ENCODE peak calls at places on chromosome 10, in seven cellular contexts. B, Z, D, O, V, E and C are unnamed samples. For H3K27me3, the result is how much of the 10 kb centered on the place peaks cover.

GRCh38 chr10:89342219-89342966 is 14.6 kb downstream of the IFIT3 start:
- DNase-seq in B (no peak), Z (no peak), D (no peak), O (no peak), V (no peak), E (peak), C (no peak)

GRCh38 chr10:122162566-122163181 is 108.4 kb upstream of the BTBD16 start:
- DNase-seq in B (peak), Z (peak), D (no peak), O (no peak), V (no peak), E (peak), C (no peak)

GRCh38 chr10:29643785-29644501 is 9.2 kb upstream of the SVIL start:
- DNase-seq in B (no peak), Z (no peak), D (peak), O (no peak), V (no peak), E (peak), C (no peak)

GRCh38 chr10:81576336-81576735 is 298.7 kb upstream of the NRG3 start:
- DNase-seq in B (no peak), Z (no peak), D (no peak), O (no peak), V (no peak), E (no peak), C (no peak)

GRCh38 chr10:24556746-24557742 is 166.6 kb downstream of the ARHGAP21 start:
- DNase-seq in B (no peak), Z (peak), D (peak), O (peak), V (peak), E (no peak), C (no peak)

GRCh38 chr10:125006188-125006680 is 64.3 kb downstream of the ZRANB1 start:
- DNase-seq in B (no peak), Z (no peak), D (no peak), O (no peak), V (no peak), E (no peak), C (no peak)

GRCh38 chr10:69456880-69457693 is 5.8 kb downstream of the TSPAN15 start:
- DNase-seq in B (no peak), Z (no peak), D (no peak), O (no peak), V (no peak), E (no peak), C (no peak)

GRCh38 chr10:49737474-49738201 is 24.5 kb downstream of the OGDHL start:
- DNase-seq in B (no peak), Z (no peak), D (peak), O (no peak), V (no peak), E (peak), C (no peak)

GRCh38 chr10:24703700-24704099 is 20.0 kb downstream of the ARHGAP21 start:
- DNase-seq in B (no peak), Z (no peak), D (no peak), O (no peak), V (no peak), E (no peak), C (no peak)

GRCh38 chr10:96676272-96677112 is 43.8 kb downstream of the PIK3AP1 start:
- DNase-seq in B (no peak), Z (no peak), D (no peak), O (no peak), V (no peak), E (no peak), C (no peak)

GRCh38 chr10:30671011-30671616 is 41.6 kb upstream of the LYZL2 start:
- DNase-seq in B (no peak), Z (peak), D (peak), O (peak), V (peak), E (no peak), C (no peak)

GRCh38 chr10:118531105-118531851 is 64.2 kb downstream of the PRLHR start:
- DNase-seq in B (no peak), Z (no peak), D (no peak), O (no peak), V (no peak), E (peak), C (no peak)

GRCh38 chr10:78588194-78588811 is 480.5 kb upstream of the ZMIZ1 start:
- DNase-seq in B (no peak), Z (peak), D (peak), O (no peak), V (no peak), E (peak), C (no peak)

GRCh38 chr10:79084012-79084971 is 15.5 kb downstream of the ZMIZ1 start:
- DNase-seq in B (peak), Z (peak), D (peak), O (no peak), V (peak), E (peak), C (no peak)

GRCh38 chr10:14879055-14879800 is 562 bp downstream of the SUV39H2 start:
- DNase-seq in B (peak), Z (peak), D (peak), O (no peak), V (peak), E (no peak), C (peak)

GRCh38 chr10:133061296-133062038 is 26.3 kb upstream of the ADGRA1 start:
- DNase-seq in B (no peak), Z (no peak), D (no peak), O (no peak), V (no peak), E (no peak), C (no peak)

GRCh38 chr10:110395350-110396283 is 90.9 kb upstream of the SMNDC1 start:
- DNase-seq in B (peak), Z (peak), D (peak), O (peak), V (no peak), E (no peak), C (no peak)

GRCh38 chr10:1102392-1102791 is 46.2 kb downstream of the WDR37 start:
- DNase-seq in B (no peak), Z (no peak), D (no peak), O (no peak), V (no peak), E (no peak), C (no peak)

GRCh38 chr10:66307826-66308225 is 618.0 kb upstream of the LRRTM3 start:
- DNase-seq in B (no peak), Z (no peak), D (no peak), O (no peak), V (no peak), E (no peak), C (no peak)
- TF ChIP-seq CTCF in B (peak), Z (peak), D (no peak), O (peak), V (no peak), E (no peak), C (no peak)

DNA sequence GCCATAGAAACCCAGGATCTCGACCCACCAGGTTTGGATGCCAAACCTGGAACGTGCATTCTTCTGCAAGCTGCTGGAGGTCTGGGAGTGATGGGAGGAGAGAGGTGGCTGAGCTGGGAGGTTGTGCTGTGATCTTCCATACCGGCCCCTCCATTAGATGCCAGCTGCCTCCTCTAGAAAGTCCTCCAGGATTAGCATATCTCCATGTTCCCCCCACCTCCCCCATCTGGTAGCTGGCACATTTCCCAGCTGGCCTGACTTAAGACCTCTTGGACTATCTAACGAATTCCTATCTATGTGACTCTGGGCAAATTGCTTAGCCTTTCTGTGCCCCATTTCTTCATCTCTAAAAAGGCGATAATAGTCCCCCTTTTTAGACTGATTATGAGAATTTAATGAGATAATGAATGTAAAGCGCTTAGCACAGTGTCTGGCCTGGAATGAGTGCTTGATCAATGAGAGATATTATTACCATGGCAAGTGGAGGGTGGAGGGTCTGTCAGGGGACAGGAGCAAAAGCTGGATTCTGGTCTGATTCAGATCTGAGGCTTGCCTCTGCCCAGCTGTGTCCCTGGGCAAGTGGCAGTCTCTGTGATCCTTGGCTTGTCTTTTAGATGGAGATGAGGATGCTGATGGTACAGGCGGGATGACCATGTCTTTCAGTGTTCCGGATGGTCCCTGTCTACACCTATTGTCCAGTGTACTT is 78.6 kb upstream of the PCBD1 start:
- DNase-seq in B (no peak), Z (no peak), D (no peak), O (no peak), V (no peak), E (no peak), C (no peak)
- H3K27me3 ChIP-seq in B (under half), Z (under half), D (under half), O (under half), V (under half), E (under half), C (under half)

GRCh38 chr10:58853668-58854067 is 322.8 kb upstream of the PHYHIPL start:
- DNase-seq in B (no peak), Z (no peak), D (no peak), O (no peak), V (no peak), E (no peak), C (no peak)
- H3K27ac ChIP-seq in B (no peak), Z (no peak), D (no peak), O (no peak), V (no peak), E (peak), C (no peak)

GRCh38 chr10:114821915-114822770 is 563 bp downstream of the FHIP2A start:
- DNase-seq in B (peak), Z (peak), D (peak), O (no peak), V (peak), E (peak), C (peak)
- TF ChIP-seq CTCF in B (no peak), Z (no peak), D (no peak), O (peak), V (peak), E (no peak), C (no peak)